ENCODE peak calls at places on chromosomes 1 and 21, in ten cellular contexts. E, V, S, I, U, L, P, A, M and T are unnamed samples.

GRCh38 chr1:202659541-202659940 is 50.7 kb downstream of the SYT2 start:
- DNase-seq in I (no peak), V (no peak), E (no peak), L (no peak), P (no peak), S (no peak), U (no peak), M (no peak), A (no peak), T (no peak)

GRCh38 chr1:31701137-31701736 is 2.6 kb downstream of the COL16A1 start:
- DNase-seq in A (peak), E (peak), L (peak), M (no peak), U (peak), I (peak), P (peak), V (peak), S (peak), T (peak)

GRCh38 chr1:209199822-209200221 is 383.7 kb upstream of the CAMK1G start:
- DNase-seq in L (no peak), E (no peak), S (no peak), V (no peak), A (no peak), U (no peak), M (no peak), P (no peak), I (no peak), T (no peak)

GRCh38 chr1:236623371-236624166 is 19.3 kb upstream of the HEATR1 start:
- DNase-seq in A (no peak), S (no peak), M (no peak), U (no peak), L (no peak), E (no peak), V (peak), I (no peak), P (no peak), T (no peak)

GRCh38 chr21:46098303-46099141 is 610 bp downstream of the COL6A2 start:
- DNase-seq in M (no peak), U (peak), I (peak), E (no peak), A (no peak), V (no peak), P (no peak), S (peak), L (no peak), T (no peak)

GRCh38 chr1:156892190-156893047 is 1.1 kb upstream of the PEAR1 start:
- DNase-seq in M (peak), S (peak), L (peak), A (peak), U (peak), P (peak), E (peak), I (peak), V (peak), T (peak)

GRCh38 chr1:72326494-72326893 is 44.2 kb upstream of the NEGR1 start:
- DNase-seq in I (no peak), M (no peak), A (no peak), U (no peak), E (no peak), P (no peak), S (no peak), L (no peak), V (no peak), T (no peak)

GRCh38 chr21:45513003-45513706 is 29.1 kb downstream of the SLC19A1 start:
- DNase-seq in P (no peak), M (no peak), V (no peak), S (no peak), A (no peak), I (peak), L (no peak), U (no peak), E (no peak), T (no peak)

GRCh38 chr1:214102907-214103306 is 115.1 kb downstream of the PROX1 start:
- DNase-seq in S (no peak), U (no peak), V (peak), M (no peak), L (peak), A (peak), E (peak), I (no peak), P (no peak), T (no peak)

GRCh38 chr1:9651565-9652378 is at the start of gene PIK3CD:
- DNase-seq in S (no peak), A (peak), E (no peak), L (no peak), M (no peak), V (peak), P (no peak), I (no peak), U (no peak), T (peak)

GRCh38 chr1:115107501-115108260 is 18.4 kb upstream of the TSPAN2 start:
- DNase-seq in P (no peak), M (no peak), A (no peak), I (no peak), V (peak), L (no peak), U (no peak), S (no peak), E (peak), T (no peak)

GRCh38 chr1:31376374-31377134 is 3.7 kb upstream of the FABP3 start:
- DNase-seq in I (no peak), P (peak), S (no peak), L (peak), U (peak), A (peak), M (no peak), V (peak), E (peak), T (no peak)

GRCh38 chr1:226223157-226223785 is at the start of gene MIXL1:
- DNase-seq in P (no peak), V (no peak), L (no peak), M (no peak), U (no peak), S (no peak), A (no peak), E (no peak), I (no peak), T (no peak)

GRCh38 chr1:209435654-209436566 is 147.6 kb upstream of the CAMK1G start:
- DNase-seq in P (peak), A (peak), S (peak), E (peak), L (peak), M (peak), I (peak), V (peak), U (peak), T (no peak)

GRCh38 chr1:9107156-9107555 is 21.7 kb downstream of the GPR157 start:
- DNase-seq in E (no peak), A (no peak), S (no peak), U (peak), M (no peak), L (no peak), I (no peak), V (no peak), P (no peak), T (no peak)

GRCh38 chr1:26307363-26307781 is 936 bp upstream of the UBXN11 start:
- DNase-seq in I (no peak), A (no peak), M (no peak), L (no peak), U (no peak), E (no peak), S (no peak), P (no peak), V (no peak), T (no peak)

GRCh38 chr1:76023669-76024407 is 50.7 kb upstream of the ST6GALNAC3 start:
- DNase-seq in I (no peak), V (peak), M (no peak), E (no peak), L (no peak), U (no peak), A (no peak), S (no peak), P (no peak), T (no peak)

GRCh38 chr1:161215079-161215478 is at the start of gene FCER1G:
- DNase-seq in U (no peak), V (no peak), I (no peak), L (no peak), M (no peak), A (no peak), E (no peak), P (no peak), S (peak), T (no peak)